ENCODE peak calls at places on chromosomes 2 and 18, in five cellular contexts. H, W, C, S and D are unnamed samples.

GRCh38 chr2:11417946-11418585 is 47.9 kb downstream of the E2F6 start:
- DNase-seq in H (no peak), W (no peak), C (no peak), S (no peak), D (no peak)

GRCh38 chr18:36155960-36156757 is 26.5 kb downstream of the ELP2 start:
- DNase-seq in H (no peak), W (no peak), C (no peak), S (no peak), D (peak; percentile 27)

GRCh38 chr2:168890006-168890782 is at the start of gene SPC25:
- DNase-seq in H (peak; percentile 92), W (peak; percentile 65), C (peak; percentile 86), S (peak; percentile 89), D (peak; percentile 75)

GRCh38 chr2:7210712-7211111 is 293.5 kb downstream of the RNF144A start:
- DNase-seq in H (no peak), W (no peak), C (no peak), S (no peak), D (no peak)

GRCh38 chr2:119242276-119243119 is 18.9 kb downstream of the STEAP3 start:
- DNase-seq in H (no peak), W (no peak), C (no peak), S (no peak), D (no peak)

GRCh38 chr2:28274911-28275685 is 117.6 kb upstream of the FOSL2 start:
- DNase-seq in H (no peak), W (peak; percentile 99), C (no peak), S (peak; percentile 97), D (peak; percentile 87)

GRCh38 chr2:124027182-124027581 is 2.1 kb downstream of the CNTNAP5 start:
- DNase-seq in H (no peak), W (peak; percentile 19), C (peak; percentile 29), S (peak; percentile 35), D (no peak)

GRCh38 chr2:232385660-232386489 is 7.3 kb downstream of the ALPP start:
- DNase-seq in H (no peak), W (peak; percentile 70), C (no peak), S (peak; percentile 76), D (peak; percentile 83)

GRCh38 chr2:42010743-42011298 is 37.0 kb upstream of the PKDCC start:
- DNase-seq in H (no peak), W (peak; percentile 42), C (no peak), S (peak; percentile 74), D (peak; percentile 55)

GRCh38 chr2:128638741-128639477 is 320.2 kb upstream of the HS6ST1 start:
- DNase-seq in H (peak; percentile 39), W (no peak), C (peak; percentile 62), S (peak; percentile 81), D (no peak)

GRCh38 chr2:66059332-66059731 is 375.6 kb upstream of the MEIS1 start:
- DNase-seq in H (no peak), W (no peak), C (no peak), S (no peak), D (no peak)

GRCh38 chr2:204223544-204223943 is 287.0 kb downstream of the ICOS start:
- DNase-seq in H (no peak), W (no peak), C (no peak), S (no peak), D (no peak)

GRCh38 chr2:11397046-11397445 is 52.6 kb upstream of the ROCK2 start:
- DNase-seq in H (no peak), W (no peak), C (no peak), S (no peak), D (no peak)

GRCh38 chr18:31977270-31977872 is 34.4 kb upstream of the TRAPPC8 start:
- DNase-seq in H (no peak), W (peak; percentile 11), C (peak; percentile 58), S (peak; percentile 52), D (no peak)

GRCh38 chr2:226660524-226660923 is 139.1 kb downstream of the IRS1 start:
- DNase-seq in H (peak; percentile 85), W (no peak), C (no peak), S (peak; percentile 81), D (no peak)

GRCh38 chr2:98539056-98539735 is 69.1 kb downstream of the COA5 start:
- DNase-seq in H (no peak), W (no peak), C (no peak), S (no peak), D (no peak)

GRCh38 chr2:38515155-38516074 is 87.3 kb downstream of the HNRNPLL start:
- DNase-seq in H (peak; percentile 94), W (peak; percentile 14), C (no peak), S (no peak), D (no peak)

GRCh38 chr2:241702155-241702404 is 241 bp downstream of the ING5 start:
- DNase-seq in H (no peak), W (no peak), C (no peak), S (peak; percentile 77), D (no peak)

GRCh38 chr2:142286618-142287017 is 155.8 kb upstream of the LRP1B start:
- DNase-seq in H (no peak), W (no peak), C (peak; percentile 5), S (no peak), D (no peak)

GRCh38 chr2:43125090-43125998 is 101.1 kb downstream of the ZFP36L2 start:
- DNase-seq in H (peak; percentile 54), W (no peak), C (no peak), S (no peak), D (no peak)

GRCh38 chr2:231167745-231168459 is 30.5 kb upstream of the ARMC9 start:
- DNase-seq in H (no peak), W (no peak), C (no peak), S (no peak), D (no peak)